ENCODE peak calls at places on chromosomes 1 and 21, in five cellular contexts. P, L, H, M and G are unnamed samples.

GRCh38 chr1:232250838-232251237 is 379.1 kb downstream of the SIPA1L2 start:
- DNase-seq in P (no peak), M (no peak), H (no peak), L (no peak), G (no peak)

GRCh38 chr1:179872558-179872957 is 5.0 kb downstream of the TOR1AIP2 start:
- DNase-seq in H (no peak), P (no peak), M (no peak), L (no peak), G (no peak)

GRCh38 chr1:209416009-209416408 is 167.5 kb upstream of the CAMK1G start:
- DNase-seq in L (no peak), P (no peak), H (no peak), M (no peak), G (no peak)

GRCh38 chr1:233975486-233975885 is 71.0 kb downstream of the SLC35F3 start:
- DNase-seq in M (no peak), P (no peak), H (no peak), L (no peak), G (no peak)

GRCh38 chr1:232789660-232790059 is 15.6 kb upstream of the MAP10 start:
- DNase-seq in L (no peak), M (no peak), H (no peak), P (no peak), G (peak)

GRCh38 chr21:46320331-46320801 is 3.3 kb downstream of the C21orf58 start:
- DNase-seq in L (no peak), M (no peak), H (no peak), P (no peak), G (no peak)

GRCh38 chr1:78339490-78339889 is 151.3 kb upstream of the PTGFR start:
- DNase-seq in M (no peak), L (no peak), P (no peak), H (no peak), G (peak)

GRCh38 chr1:210260087-210260486 is 27.5 kb downstream of the SERTAD4 start:
- DNase-seq in L (no peak), H (no peak), M (no peak), P (no peak), G (no peak)

GRCh38 chr1:7902478-7903084 is 38.1 kb downstream of the TNFRSF9 start:
- DNase-seq in P (peak), M (peak), H (peak), L (peak), G (peak)

GRCh38 chr1:205030916-205031315 is 12.1 kb upstream of the CNTN2 start:
- DNase-seq in H (no peak), M (no peak), P (no peak), L (no peak), G (no peak)

GRCh38 chr1:223153177-223154119 is 10.4 kb upstream of the TLR5 start:
- DNase-seq in M (no peak), L (no peak), P (no peak), H (no peak), G (no peak)

GRCh38 chr1:7615138-7615537 is 156.0 kb upstream of the VAMP3 start:
- DNase-seq in H (no peak), P (peak), L (no peak), M (no peak), G (no peak)

GRCh38 chr21:36209626-36210171 is 53.1 kb downstream of the DOP1B start:
- DNase-seq in H (no peak), P (no peak), M (no peak), L (peak), G (peak)

GRCh38 chr1:246689409-246689997 is 34.7 kb upstream of the SCCPDH start:
- DNase-seq in L (peak), H (no peak), P (no peak), M (no peak), G (peak)

GRCh38 chr1:58903450-58904298 is 119.8 kb upstream of the JUN start:
- DNase-seq in H (peak), M (peak), P (peak), L (peak), G (peak)

GRCh38 chr1:81562934-81563333 is 237.8 kb upstream of the ADGRL2 start:
- DNase-seq in L (no peak), P (no peak), M (no peak), H (no peak), G (no peak)

GRCh38 chr1:1164701-1165451 is 8.8 kb upstream of the TTLL10 start:
- DNase-seq in M (no peak), L (no peak), H (peak), P (no peak), G (no peak)

GRCh38 chr1:94401206-94401605 is 17.0 kb upstream of the ABCD3 start:
- DNase-seq in L (no peak), M (no peak), P (no peak), H (no peak), G (no peak)